ENCODE peak calls at places on chromosomes 2 and 18, in six cellular contexts. S is SK-N-SH, B is K562, A is H1, U is A549, P is HepG2. I is an unnamed sample.

GRCh38 chr2:55910077-55910476 is 13.5 kb downstream of the EFEMP1 start:
- DNase-seq in S (no peak), B (no peak), A (no peak), U (no peak), P (no peak), I (no peak)

GRCh38 chr2:40155728-40156127 is 296.2 kb downstream of the SLC8A1 start:
- DNase-seq in S (no peak), B (no peak), A (no peak), U (no peak), P (no peak), I (no peak)

GRCh38 chr2:219314804-219315468 is 5.7 kb upstream of the PTPRN start:
- DNase-seq in S (no peak), B (no peak), A (no peak), U (no peak), P (no peak), I (no peak)

GRCh38 chr2:54103454-54104314 is 11.7 kb upstream of the ACYP2 start:
- DNase-seq in S (peak), B (no peak), A (no peak), U (peak), P (peak), I (no peak)

GRCh38 chr2:25337276-25337675 is 4.4 kb downstream of the DNMT3A start:
- DNase-seq in S (no peak), B (no peak), A (no peak), U (no peak), P (no peak), I (no peak)

GRCh38 chr2:17309741-17310339 is 208.4 kb downstream of the RAD51AP2 start:
- DNase-seq in S (peak), B (peak), A (no peak), U (peak), P (peak), I (no peak)

GRCh38 chr2:170073288-170073687 is 104.7 kb upstream of the MYO3B start:
- DNase-seq in S (peak), B (no peak), A (no peak), U (no peak), P (no peak), I (no peak)

GRCh38 chr18:39454866-39455265 is 1889.3 kb upstream of the CELF4 start:
- DNase-seq in S (no peak), B (no peak), A (no peak), U (no peak), P (no peak), I (no peak)

GRCh38 chr18:76573325-76574025 is 78.4 kb upstream of the ZNF516 start:
- DNase-seq in S (no peak), B (no peak), A (no peak), U (peak), P (no peak), I (no peak)

GRCh38 chr2:240778426-240778825 is 41.6 kb downstream of the KIF1A start:
- DNase-seq in S (no peak), B (no peak), A (no peak), U (no peak), P (no peak), I (no peak)

GRCh38 chr2:240774856-240775255 is 45.2 kb downstream of the KIF1A start:
- DNase-seq in S (no peak), B (no peak), A (no peak), U (no peak), P (no peak), I (no peak)

GRCh38 chr2:240777416-240778212 is 42.4 kb downstream of the KIF1A start:
- DNase-seq in S (no peak), B (no peak), A (no peak), U (no peak), P (no peak), I (no peak)

GRCh38 chr2:240780023-240780831 is 39.8 kb downstream of the KIF1A start:
- DNase-seq in S (no peak), B (no peak), A (no peak), U (no peak), P (no peak), I (no peak)

GRCh38 chr2:240775911-240776310 is 44.1 kb downstream of the KIF1A start:
- DNase-seq in S (peak), B (no peak), A (no peak), U (no peak), P (no peak), I (no peak)
- TF ChIP-seq USF2 in S (no peak), B (no peak), A (no peak), U (no peak), P (no peak), I (no peak)

GRCh38 chr18:25743661-25744151 is 346.7 kb downstream of the SS18 start:
- DNase-seq in S (no peak), B (no peak), A (peak), U (no peak), P (no peak), I (no peak)
- TF ChIP-seq EP300 in S (no peak), B (no peak), A (no peak), U (no peak), P (no peak), I (no peak)

GRCh38 chr18:22831441-22831904 is 101.7 kb upstream of the RBBP8 start:
- DNase-seq in S (no peak), B (no peak), A (no peak), U (no peak), P (peak), I (no peak)
- TF ChIP-seq USF2 in S (no peak), B (no peak), A (no peak), U (no peak), P (no peak), I (no peak)

DNA sequence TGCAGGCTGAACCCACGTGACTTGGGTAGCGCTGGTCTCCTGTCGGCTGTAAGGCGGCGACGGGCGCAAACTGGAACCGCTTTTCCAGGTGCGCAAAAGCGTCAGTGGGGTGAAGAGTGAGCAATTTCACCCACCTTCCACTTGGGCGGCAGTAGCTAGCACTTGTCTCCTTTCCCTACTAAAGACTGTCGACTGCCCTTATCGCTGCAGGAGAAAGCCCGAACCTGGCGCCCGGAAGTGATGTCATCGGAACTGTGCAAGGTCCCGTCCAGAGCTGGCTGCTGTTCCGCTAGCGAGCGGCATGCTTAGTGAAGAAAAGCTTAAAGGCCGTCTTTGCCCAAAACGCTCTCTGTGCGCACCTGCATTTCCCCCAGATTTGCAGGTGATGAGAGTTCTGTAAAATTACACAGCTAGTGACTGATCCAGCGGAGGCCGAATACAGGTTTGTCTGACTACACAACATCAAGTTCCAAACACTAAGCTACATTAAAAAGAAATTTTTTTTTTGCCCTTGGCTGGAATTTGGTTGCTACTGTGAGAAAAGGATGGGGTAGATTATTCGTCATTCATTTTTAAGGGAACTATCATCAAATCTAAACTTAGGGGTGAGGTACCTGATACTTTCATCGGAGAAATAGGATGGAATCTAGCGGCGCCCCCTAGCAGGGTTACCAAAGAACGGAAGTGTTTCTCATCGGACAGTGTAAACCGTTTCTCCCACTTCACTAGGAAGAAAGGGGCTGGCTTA is at the start of gene OSGEPL1:
- DNase-seq in S (peak), B (peak), A (peak), U (peak), P (peak), I (peak)
- TF ChIP-seq EP300 in S (peak), B (no peak), A (no peak), U (no peak), P (no peak), I (no peak)

GRCh38 chr2:102155703-102156515 is 13.4 kb downstream of the IL1R1 start:
- DNase-seq in S (no peak), B (no peak), A (no peak), U (no peak), P (peak), I (no peak)
- TF ChIP-seq USF2 in S (no peak), B (no peak), A (no peak), U (no peak), P (peak), I (no peak)

DNA sequence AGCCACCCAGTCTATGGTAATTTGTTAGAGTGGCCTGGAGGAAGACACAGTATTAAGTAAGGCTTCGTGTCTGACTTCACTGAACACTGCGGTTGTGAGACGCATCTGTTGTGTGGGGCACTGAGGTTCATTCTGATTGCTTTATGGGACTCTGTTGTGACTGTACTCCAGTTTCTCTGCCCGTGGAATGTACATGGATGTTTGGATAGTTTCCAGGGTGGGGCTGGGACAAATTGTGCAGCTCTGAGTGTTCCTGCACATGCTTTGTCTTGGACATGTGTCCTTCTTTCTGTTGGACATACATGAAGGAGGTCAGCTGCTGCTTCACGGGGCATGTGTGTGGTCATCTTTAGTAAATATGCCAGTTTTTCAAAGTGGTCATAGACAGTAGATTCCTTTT is 58.5 kb downstream of the ODC1 start:
- DNase-seq in S (no peak), B (no peak), A (no peak), U (no peak), P (no peak), I (no peak)
- TF ChIP-seq EP300 in S (no peak), B (no peak), A (no peak), U (no peak), P (no peak), I (no peak)

GRCh38 chr18:56112984-56113383 is 525.0 kb upstream of the TCF4 start:
- DNase-seq in S (no peak), B (no peak), A (no peak), U (no peak), P (no peak), I (peak)

GRCh38 chr18:56112013-56112749 is 524.2 kb upstream of the TCF4 start:
- DNase-seq in S (no peak), B (no peak), A (no peak), U (no peak), P (no peak), I (peak)

GRCh38 chr18:56108486-56109367 is 520.7 kb upstream of the TCF4 start:
- DNase-seq in S (no peak), B (no peak), A (no peak), U (no peak), P (no peak), I (no peak)

DNA sequence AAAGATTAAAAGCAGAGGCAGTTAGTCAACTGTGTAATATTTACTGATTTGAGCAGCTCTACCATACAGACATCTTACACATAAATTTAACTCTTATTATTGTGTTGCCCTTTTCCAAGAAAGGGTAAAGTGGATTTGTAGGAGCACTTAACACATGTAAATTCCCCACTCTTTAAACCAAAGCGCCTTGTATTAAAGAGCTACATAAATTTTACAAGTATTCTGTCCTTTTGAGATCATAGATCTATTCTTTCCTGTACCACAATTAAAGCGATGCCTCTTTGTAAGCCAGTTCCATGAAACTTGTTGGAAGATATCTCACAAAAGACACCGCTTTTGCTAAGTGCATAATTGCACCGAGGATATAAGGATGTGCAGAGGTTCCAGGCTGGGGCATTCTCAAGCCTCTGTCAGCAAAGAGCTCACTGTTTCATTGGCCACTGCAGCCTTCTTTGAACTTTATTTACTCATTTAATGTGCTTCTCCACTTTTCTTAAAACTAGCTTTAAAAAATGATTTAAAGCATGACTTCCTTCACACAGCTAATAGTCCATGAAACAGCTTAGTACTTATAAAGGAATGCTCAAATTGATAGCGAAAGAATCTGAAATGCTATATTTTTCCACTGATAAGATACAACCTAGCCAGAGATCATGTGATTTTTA is 520.0 kb upstream of the TCF4 start:
- DNase-seq in S (no peak), B (no peak), A (no peak), U (no peak), P (no peak), I (no peak)
- TF ChIP-seq USF2 in S (no peak), B (no peak), A (no peak), U (no peak), P (no peak), I (no peak)

I was measured in GM12878.